ENCODE peak calls at places on chromosomes 3 and 15, in four cellular contexts. F is hippocampal formation, C is mucosa of gallbladder, H is RWPE1. W is an unnamed sample.

GRCh38 chr15:64216722-64217428 is 54.1 kb upstream of the PPIB start:
- DNase-seq in F (no peak), C (no peak), H (no peak), W (no peak)

GRCh38 chr3:157280786-157281185 is 120.8 kb upstream of the CCNL1 start:
- DNase-seq in F (no peak), C (no peak), H (no peak), W (no peak)

GRCh38 chr3:71641669-71642068 is 58.1 kb upstream of the FOXP1 start:
- DNase-seq in F (no peak), C (no peak), H (peak), W (no peak)

GRCh38 chr3:108182339-108182738 is 39.9 kb downstream of the IFT57 start:
- DNase-seq in F (no peak), C (no peak), H (no peak), W (no peak)

GRCh38 chr3:76367281-76367680 is 581.9 kb upstream of the ZNF717 start:
- DNase-seq in F (no peak), C (no peak), H (no peak), W (no peak)

GRCh38 chr3:158091526-158091925 is 14.7 kb downstream of the SHOX2 start:
- DNase-seq in F (no peak), C (no peak), H (no peak), W (no peak)

GRCh38 chr15:76429661-76430060 is 93.1 kb downstream of the ISL2 start:
- DNase-seq in F (no peak), C (no peak), H (no peak), W (no peak)

GRCh38 chr3:21755896-21756295 is 4.9 kb upstream of the ZNF385D start:
- DNase-seq in F (no peak), C (no peak), H (no peak), W (no peak)

GRCh38 chr3:24773798-24774197 is 279.1 kb upstream of the THRB start:
- DNase-seq in F (peak), C (peak), H (peak), W (peak)

W was measured in transverse colon.